ENCODE peak calls at places on chromosomes 7 and 10, in four cellular contexts. K is neuronal stem cell, H is body of pancreas, S is mammary epithelial cell. G is an unnamed sample.

GRCh38 chr7:2698581-2699288 is 10.7 kb downstream of the AMZ1 start:
- DNase-seq in K (no peak), H (no peak), S (no peak), G (no peak)

GRCh38 chr7:46786221-46786951 is 795.5 kb downstream of the TNS3 start:
- DNase-seq in K (no peak), H (no peak), S (peak; percentile 88), G (no peak)

GRCh38 chr7:37920619-37921339 is at the start of gene EPDR1:
- DNase-seq in K (peak; percentile 41), H (peak; percentile 85), S (peak; percentile 23), G (peak; percentile 39)

GRCh38 chr10:12656518-12657142 is 307.3 kb downstream of the CAMK1D start:
- DNase-seq in K (peak; percentile 14), H (no peak), S (peak; percentile 39), G (peak; percentile 27)

GRCh38 chr7:80884511-80885195 is 34.2 kb downstream of the SEMA3C start:
- DNase-seq in K (no peak), H (no peak), S (no peak), G (no peak)

GRCh38 chr7:116499168-116500070 is at the start of gene CAV2:
- DNase-seq in K (peak; percentile 41), H (peak; percentile 82), S (peak; percentile 96), G (no peak)

GRCh38 chr10:42961156-42961589 is 115.7 kb upstream of the RET start:
- DNase-seq in K (no peak), H (peak; percentile 10), S (no peak), G (no peak)

GRCh38 chr10:101021239-101021638 is 9.7 kb downstream of the PDZD7 start:
- DNase-seq in K (no peak), H (no peak), S (no peak), G (no peak)

GRCh38 chr7:27108390-27109127 is 6.1 kb upstream of the HOXA2 start:
- DNase-seq in K (no peak), H (no peak), S (peak; percentile 80), G (no peak)

GRCh38 chr7:27109533-27110162 is 7.2 kb upstream of the HOXA2 start:
- DNase-seq in K (no peak), H (no peak), S (no peak), G (no peak)

GRCh38 chr7:27111753-27112277 is 9.3 kb upstream of the HOXA2 start:
- DNase-seq in K (no peak), H (no peak), S (no peak), G (no peak)

GRCh38 chr7:27110977-27111752 is 8.7 kb upstream of the HOXA2 start:
- DNase-seq in K (no peak), H (no peak), S (peak; percentile 87), G (no peak)

DNA sequence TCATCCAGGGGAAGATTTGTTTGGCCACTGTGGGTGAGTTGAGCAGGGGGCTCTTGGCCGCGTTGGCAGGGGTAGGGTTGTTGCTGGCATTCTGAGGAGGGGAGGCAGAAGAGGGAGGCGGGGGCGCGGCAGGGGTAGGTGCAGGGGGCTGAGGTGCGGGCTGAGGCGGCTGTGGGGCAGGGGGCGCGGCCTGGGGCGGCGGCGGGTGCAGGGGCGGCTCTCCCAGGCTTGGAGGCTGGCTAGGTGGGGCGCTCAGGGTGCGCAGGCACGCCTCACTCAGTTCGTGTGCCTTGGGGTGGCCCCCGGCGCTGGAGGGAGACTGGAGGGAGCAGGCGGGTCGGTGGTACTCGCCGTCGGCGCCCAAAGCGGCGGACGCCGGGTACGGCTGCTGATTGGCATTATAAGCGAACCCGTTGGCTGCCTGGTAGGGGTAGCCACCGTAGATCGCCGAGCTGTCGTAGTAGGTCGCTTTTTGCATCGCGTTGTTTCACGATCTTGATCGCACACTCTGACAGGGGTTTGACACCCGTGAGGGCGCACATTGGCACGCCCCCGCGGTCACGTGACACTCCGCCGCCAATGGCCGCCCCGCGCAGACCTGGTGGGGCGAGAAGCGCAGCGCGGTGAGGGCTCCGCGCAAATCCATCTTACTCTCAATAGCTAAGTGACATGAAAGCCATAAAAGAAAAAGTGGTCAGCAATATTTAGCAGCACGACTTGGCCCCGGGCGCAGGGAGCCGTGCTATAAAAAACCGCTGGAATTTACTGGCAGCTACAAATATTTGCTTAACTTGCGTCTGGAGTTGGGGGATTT is 7.9 kb upstream of the HOXA2 start:
- DNase-seq in K (no peak), H (no peak), S (peak; percentile 76), G (no peak)
- H3K27me3 ChIP-seq in K (peaks cover 66% of the 10 kb centered on the region), H (peaks cover under 1% of the 10 kb centered on the region), S (no peaks in the 10 kb centered on the region), G (peaks cover 97% of the 10 kb centered on the region)

GRCh38 chr10:504806-505205 is 184.7 kb downstream of the DIP2C start:
- DNase-seq in K (no peak), H (no peak), S (no peak), G (no peak)

GRCh38 chr10:504131-504611 is 185.3 kb downstream of the DIP2C start:
- DNase-seq in K (no peak), H (no peak), S (no peak), G (no peak)

GRCh38 chr10:506451-507354 is 182.8 kb downstream of the DIP2C start:
- DNase-seq in K (no peak), H (no peak), S (no peak), G (no peak)

GRCh38 chr10:507355-507699 is 182.1 kb downstream of the DIP2C start:
- DNase-seq in K (no peak), H (no peak), S (no peak), G (no peak)

GRCh38 chr10:505459-505858 is 184.0 kb downstream of the DIP2C start:
- DNase-seq in K (no peak), H (no peak), S (no peak), G (no peak)
- H3K27me3 ChIP-seq in K (no peaks in the 10 kb centered on the region), H (no peaks in the 10 kb centered on the region), S (no peaks in the 10 kb centered on the region), G (no peaks in the 10 kb centered on the region)

GRCh38 chr10:96740579-96741281 is 20.4 kb upstream of the PIK3AP1 start:
- DNase-seq in K (no peak), H (peak; percentile 10), S (no peak), G (no peak)
- H3K27me3 ChIP-seq in K (no peaks in the 10 kb centered on the region), H (no peaks in the 10 kb centered on the region), S (no peaks in the 10 kb centered on the region), G (no peaks in the 10 kb centered on the region)

GRCh38 chr7:155230169-155230593 is 67.5 kb upstream of the INSIG1 start:
- DNase-seq in K (peak; percentile 27), H (peak; percentile 59), S (peak; percentile 100), G (no peak)
- H3K27me3 ChIP-seq in K (no peaks in the 10 kb centered on the region), H (no peaks in the 10 kb centered on the region), S (no peaks in the 10 kb centered on the region), G (peaks cover 21% of the 10 kb centered on the region)

GRCh38 chr7:27251136-27251512 is 8.5 kb downstream of the EVX1 start:
- DNase-seq in K (peak; percentile 23), H (no peak), S (no peak), G (no peak)
- H3K27me3 ChIP-seq in K (peaks cover 48% of the 10 kb centered on the region), H (no peaks in the 10 kb centered on the region), S (peaks cover 33% of the 10 kb centered on the region), G (peaks cover 93% of the 10 kb centered on the region)

GRCh38 chr7:129776397-129776792 is 164.9 kb downstream of the NRF1 start:
- DNase-seq in K (no peak), H (no peak), S (no peak), G (peak; percentile 65)

GRCh38 chr7:129779602-129780256 is 168.2 kb downstream of the NRF1 start:
- DNase-seq in K (peak; percentile 67), H (no peak), S (peak; percentile 82), G (no peak)

GRCh38 chr7:129778770-129779601 is 167.5 kb downstream of the NRF1 start:
- DNase-seq in K (no peak), H (peak; percentile 51), S (peak; percentile 42), G (no peak)

GRCh38 chr7:129777195-129777844 is 165.8 kb downstream of the NRF1 start:
- DNase-seq in K (no peak), H (no peak), S (no peak), G (no peak)

GRCh38 chr7:129777993-129778769 is 166.7 kb downstream of the NRF1 start:
- DNase-seq in K (peak; percentile 27), H (no peak), S (no peak), G (no peak)
- H3K27me3 ChIP-seq in K (peaks cover 58% of the 10 kb centered on the region), H (no peaks in the 10 kb centered on the region), S (peaks cover 20% of the 10 kb centered on the region), G (peaks cover 56% of the 10 kb centered on the region)

GRCh38 chr7:28433604-28434254 is 21.4 kb downstream of the CREB5 start:
- DNase-seq in K (peak; percentile 9), H (peak; percentile 18), S (no peak), G (peak; percentile 88)
- H3K27me3 ChIP-seq in K (no peaks in the 10 kb centered on the region), H (no peaks in the 10 kb centered on the region), S (peaks cover 19% of the 10 kb centered on the region), G (no peaks in the 10 kb centered on the region)

GRCh38 chr10:92691042-92691590 is 1.4 kb downstream of the HHEX start:
- DNase-seq in K (no peak), H (peak; percentile 9), S (no peak), G (no peak)
- H3K27me3 ChIP-seq in K (peaks cover 48% of the 10 kb centered on the region), H (no peaks in the 10 kb centered on the region), S (peaks cover 14% of the 10 kb centered on the region), G (peaks cover 90% of the 10 kb centered on the region)

GRCh38 chr7:33299425-33299824 is 170.1 kb downstream of the BBS9 start:
- DNase-seq in K (no peak), H (no peak), S (no peak), G (no peak)
- H3K27me3 ChIP-seq in K (no peaks in the 10 kb centered on the region), H (no peaks in the 10 kb centered on the region), S (no peaks in the 10 kb centered on the region), G (no peaks in the 10 kb centered on the region)

GRCh38 chr7:150343225-150343624 is 1.8 kb upstream of the RARRES2 start:
- DNase-seq in K (no peak), H (no peak), S (no peak), G (no peak)

GRCh38 chr7:150345012-150345411 is 3.6 kb upstream of the RARRES2 start:
- DNase-seq in K (no peak), H (no peak), S (no peak), G (no peak)

GRCh38 chr7:150351587-150352194 is 10.3 kb upstream of the RARRES2 start:
- DNase-seq in K (no peak), H (no peak), S (no peak), G (no peak)

GRCh38 chr7:150344299-150344698 is 2.9 kb upstream of the RARRES2 start:
- DNase-seq in K (no peak), H (no peak), S (no peak), G (no peak)

DNA sequence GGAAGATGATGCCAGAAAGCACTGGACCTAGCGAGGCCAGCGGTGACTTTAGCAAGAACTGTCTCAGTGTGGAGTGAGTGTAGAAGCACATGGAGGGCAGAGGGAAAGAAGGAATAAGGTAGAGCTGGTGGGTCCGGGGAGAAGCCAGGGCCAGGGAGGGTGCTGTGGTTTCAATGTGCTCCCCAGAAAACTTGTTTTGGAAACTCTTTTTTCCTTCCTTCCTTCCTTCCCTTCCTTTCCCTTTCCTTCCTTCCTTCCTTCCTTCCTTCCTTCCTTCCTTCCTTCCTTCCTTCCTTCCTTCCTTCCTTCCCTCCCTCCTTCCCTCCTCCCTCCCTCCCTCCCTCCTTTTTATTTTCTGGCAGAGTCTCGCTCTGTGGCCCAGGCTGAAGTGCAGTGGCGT is 5.5 kb upstream of the RARRES2 start:
- DNase-seq in K (no peak), H (no peak), S (no peak), G (no peak)
- H3K27me3 ChIP-seq in K (peaks cover 5% of the 10 kb centered on the region), H (no peaks in the 10 kb centered on the region), S (peaks cover 8% of the 10 kb centered on the region), G (peaks cover 21% of the 10 kb centered on the region)